ENCODE peak calls at places on chromosomes 13 and 19, in nine cellular contexts. One of them, this sample, is unnamed.
A peak's percentile ranks its signal among the peaks of the same experiment; 100 is the strongest.

GRCh38 chr19:44696939-44697669 is 1.8 kb upstream of the CEACAM16 start:
- DNase-seq in neural progenitor cell: no peak
- DNase-seq in ovary: no peak
- DNase-seq in lower lobe of right lung: no peak
- DNase-seq in Peyer's patch: no peak
- DNase-seq in IMR-90: no peak
- DNase-seq in lung: no peak
- DNase-seq in hepatocyte: no peak
- DNase-seq in fibroblast of lung: no peak
- DNase-seq in this sample: no peak

GRCh38 chr19:38420935-38421334 is 5.1 kb downstream of the RASGRP4 start:
- DNase-seq in ovary: no peak
- DNase-seq in lung: no peak
- DNase-seq in hepatocyte: no peak
- DNase-seq in neural progenitor cell: no peak
- DNase-seq in IMR-90: no peak
- DNase-seq in fibroblast of lung: no peak
- DNase-seq in lower lobe of right lung: no peak
- DNase-seq in Peyer's patch: no peak
- DNase-seq in this sample: no peak

GRCh38 chr19:49983645-49984229 is 22.8 kb upstream of the SIGLEC11 start:
- DNase-seq in neural progenitor cell: peak; percentile 74
- DNase-seq in lung: peak; percentile 62
- DNase-seq in hepatocyte: peak; percentile 58
- DNase-seq in Peyer's patch: peak; percentile 75
- DNase-seq in fibroblast of lung: peak; percentile 7
- DNase-seq in ovary: peak; percentile 85
- DNase-seq in IMR-90: peak; percentile 37
- DNase-seq in lower lobe of right lung: peak; percentile 69
- DNase-seq in this sample: no peak

GRCh38 chr19:18322318-18322758 is 538 bp downstream of the LSM4 start:
- DNase-seq in Peyer's patch: peak; percentile 71
- DNase-seq in fibroblast of lung: peak; percentile 69
- DNase-seq in ovary: no peak
- DNase-seq in lower lobe of right lung: peak; percentile 62
- DNase-seq in hepatocyte: peak; percentile 82
- DNase-seq in IMR-90: peak; percentile 65
- DNase-seq in neural progenitor cell: peak; percentile 81
- DNase-seq in lung: peak; percentile 52
- DNase-seq in this sample: no peak

GRCh38 chr13:80336335-80336734 is 4.6 kb downstream of the SPRY2 start:
- DNase-seq in fibroblast of lung: peak; percentile 42
- DNase-seq in ovary: no peak
- DNase-seq in neural progenitor cell: no peak
- DNase-seq in Peyer's patch: no peak
- DNase-seq in hepatocyte: no peak
- DNase-seq in IMR-90: peak; percentile 18
- DNase-seq in lower lobe of right lung: no peak
- DNase-seq in lung: no peak
- DNase-seq in this sample: no peak

GRCh38 chr13:51341232-51341631 is 1.7 kb downstream of the SERPINE3 start:
- DNase-seq in neural progenitor cell: no peak
- DNase-seq in lung: no peak
- DNase-seq in lower lobe of right lung: no peak
- DNase-seq in ovary: no peak
- DNase-seq in fibroblast of lung: no peak
- DNase-seq in hepatocyte: no peak
- DNase-seq in Peyer's patch: no peak
- DNase-seq in IMR-90: no peak
- DNase-seq in this sample: no peak

GRCh38 chr19:48750771-48751504 is 1.5 kb downstream of the FUT1 start:
- DNase-seq in hepatocyte: no peak
- DNase-seq in IMR-90: no peak
- DNase-seq in ovary: no peak
- DNase-seq in neural progenitor cell: no peak
- DNase-seq in fibroblast of lung: no peak
- DNase-seq in lung: no peak
- DNase-seq in Peyer's patch: no peak
- DNase-seq in lower lobe of right lung: no peak
- DNase-seq in this sample: no peak

GRCh38 chr19:30880151-30880550 is 469.1 kb downstream of the TSHZ3 start:
- DNase-seq in Peyer's patch: no peak
- DNase-seq in neural progenitor cell: no peak
- DNase-seq in IMR-90: no peak
- DNase-seq in lung: no peak
- DNase-seq in fibroblast of lung: no peak
- DNase-seq in lower lobe of right lung: no peak
- DNase-seq in hepatocyte: no peak
- DNase-seq in ovary: no peak
- DNase-seq in this sample: no peak

GRCh38 chr13:104372128-104372527 is 1305.9 kb upstream of the SLC10A2 start:
- DNase-seq in lung: no peak
- DNase-seq in lower lobe of right lung: no peak
- DNase-seq in Peyer's patch: no peak
- DNase-seq in IMR-90: no peak
- DNase-seq in hepatocyte: no peak
- DNase-seq in ovary: no peak
- DNase-seq in fibroblast of lung: no peak
- DNase-seq in neural progenitor cell: no peak
- DNase-seq in this sample: no peak

DNA sequence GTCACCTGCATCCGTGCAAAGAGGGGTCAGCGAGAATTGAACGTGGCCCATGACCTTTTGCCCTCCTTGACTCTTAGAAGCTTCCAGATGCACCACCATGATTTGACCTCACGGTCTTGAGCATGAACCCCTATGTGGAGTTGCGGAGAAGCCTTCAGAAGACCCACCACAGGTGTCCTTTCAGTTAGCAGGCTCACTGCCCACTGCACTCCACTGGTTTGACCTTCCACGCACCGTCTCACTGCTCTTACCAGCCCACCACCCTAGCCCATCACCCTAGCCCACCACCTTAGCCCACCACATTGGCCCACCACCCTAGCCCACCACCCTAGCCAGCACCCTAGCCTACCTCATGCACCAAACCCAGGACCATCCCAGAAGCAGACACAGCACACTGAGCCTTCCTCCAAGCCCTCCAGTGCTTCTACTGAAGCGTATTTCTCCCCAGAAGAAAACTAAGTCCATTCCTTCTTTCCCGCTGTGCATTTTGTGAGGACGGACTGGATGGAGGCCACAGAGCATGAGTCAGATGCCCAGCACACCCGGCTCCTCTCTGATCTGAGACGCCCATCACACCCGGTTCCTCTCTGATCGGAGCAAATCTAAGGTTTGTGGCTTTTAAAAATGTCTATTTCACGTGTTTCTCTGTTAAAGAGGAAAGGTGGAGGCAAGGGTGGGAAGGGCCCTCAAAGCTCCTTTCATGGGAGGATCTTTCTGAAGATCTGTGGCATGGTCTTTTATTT is 45.8 kb downstream of the SOX1 start:
- DNase-seq in Peyer's patch: no peak
- DNase-seq in lung: no peak
- DNase-seq in lower lobe of right lung: no peak
- DNase-seq in hepatocyte: no peak
- DNase-seq in fibroblast of lung: no peak
- DNase-seq in IMR-90: no peak
- DNase-seq in ovary: no peak
- DNase-seq in neural progenitor cell: no peak
- DNase-seq in this sample: no peak
- H3K27me3 ChIP-seq in Peyer's patch: no peaks in the 10 kb centered on the region
- H3K27me3 ChIP-seq in lung: no peaks in the 10 kb centered on the region
- H3K27me3 ChIP-seq in lower lobe of right lung: peaks cover 63% of the 10 kb centered on the region
- H3K27me3 ChIP-seq in hepatocyte: peaks cover 51% of the 10 kb centered on the region
- H3K27me3 ChIP-seq in fibroblast of lung: no peaks in the 10 kb centered on the region
- H3K27me3 ChIP-seq in IMR-90: no peaks in the 10 kb centered on the region
- H3K27me3 ChIP-seq in ovary: no peaks in the 10 kb centered on the region
- H3K27me3 ChIP-seq in neural progenitor cell: peaks cover 26% of the 10 kb centered on the region
- H3K27me3 ChIP-seq in this sample: no peaks in the 10 kb centered on the region

GRCh38 chr19:4014541-4015491 is 7.3 kb downstream of the PIAS4 start:
- DNase-seq in ovary: no peak
- DNase-seq in lower lobe of right lung: no peak
- DNase-seq in fibroblast of lung: no peak
- DNase-seq in neural progenitor cell: peak; percentile 10
- DNase-seq in hepatocyte: peak; percentile 16
- DNase-seq in IMR-90: no peak
- DNase-seq in Peyer's patch: no peak
- DNase-seq in lung: no peak
- DNase-seq in this sample: no peak

GRCh38 chr19:4012092-4012974 is 4.8 kb downstream of the PIAS4 start:
- DNase-seq in hepatocyte: peak; percentile 70
- DNase-seq in IMR-90: no peak
- DNase-seq in lower lobe of right lung: no peak
- DNase-seq in ovary: no peak
- DNase-seq in Peyer's patch: no peak
- DNase-seq in lung: no peak
- DNase-seq in fibroblast of lung: no peak
- DNase-seq in neural progenitor cell: no peak
- DNase-seq in this sample: no peak

GRCh38 chr19:4012975-4013634 is 5.6 kb downstream of the PIAS4 start:
- DNase-seq in IMR-90: no peak
- DNase-seq in Peyer's patch: no peak
- DNase-seq in lung: no peak
- DNase-seq in neural progenitor cell: no peak
- DNase-seq in ovary: no peak
- DNase-seq in hepatocyte: peak; percentile 4
- DNase-seq in lower lobe of right lung: no peak
- DNase-seq in fibroblast of lung: no peak
- DNase-seq in this sample: no peak

GRCh38 chr19:4015705-4016402 is 8.3 kb downstream of the PIAS4 start:
- DNase-seq in IMR-90: no peak
- DNase-seq in lower lobe of right lung: no peak
- DNase-seq in Peyer's patch: no peak
- DNase-seq in ovary: peak; percentile 71
- DNase-seq in fibroblast of lung: no peak
- DNase-seq in neural progenitor cell: no peak
- DNase-seq in hepatocyte: peak; percentile 59
- DNase-seq in lung: no peak
- DNase-seq in this sample: no peak

GRCh38 chr19:4013886-4014540 is 6.5 kb downstream of the PIAS4 start:
- DNase-seq in hepatocyte: no peak
- DNase-seq in ovary: no peak
- DNase-seq in neural progenitor cell: no peak
- DNase-seq in lung: no peak
- DNase-seq in Peyer's patch: no peak
- DNase-seq in fibroblast of lung: no peak
- DNase-seq in lower lobe of right lung: no peak
- DNase-seq in IMR-90: no peak
- DNase-seq in this sample: no peak
- TF ChIP-seq CTCF in hepatocyte: no peak
- TF ChIP-seq CTCF in ovary: no peak
- TF ChIP-seq CTCF in neural progenitor cell: no peak
- TF ChIP-seq CTCF in lung: no peak
- TF ChIP-seq CTCF in Peyer's patch: no peak
- TF ChIP-seq CTCF in fibroblast of lung: no peak
- TF ChIP-seq CTCF in lower lobe of right lung: no peak
- TF ChIP-seq CTCF in IMR-90: no peak
- TF ChIP-seq CTCF in this sample: no peak

DNA sequence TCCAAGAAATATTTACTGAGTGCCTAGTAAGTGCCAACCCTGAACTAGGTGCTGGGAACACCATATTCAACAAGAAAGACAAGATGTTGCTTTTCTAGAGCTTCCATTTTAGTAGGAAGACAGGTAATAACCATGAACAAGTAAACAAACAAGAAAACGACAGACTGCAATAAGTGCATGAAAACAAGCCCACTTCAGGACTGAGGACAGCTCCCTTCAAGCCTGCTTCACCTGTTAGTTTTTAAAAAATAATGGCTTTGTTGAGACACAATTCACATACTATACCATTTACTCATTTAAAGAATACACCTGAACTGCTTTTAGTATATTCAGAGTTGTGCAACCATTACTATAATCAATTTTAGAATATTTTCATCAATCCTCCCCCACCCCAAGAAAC is 30.4 kb downstream of the CYP4F22 start:
- DNase-seq in lower lobe of right lung: no peak
- DNase-seq in IMR-90: peak; percentile 4
- DNase-seq in neural progenitor cell: no peak
- DNase-seq in ovary: no peak
- DNase-seq in Peyer's patch: no peak
- DNase-seq in fibroblast of lung: no peak
- DNase-seq in lung: no peak
- DNase-seq in hepatocyte: no peak
- DNase-seq in this sample: no peak
- H3K4me3 ChIP-seq in lower lobe of right lung: no peak overlapping the region
- H3K4me3 ChIP-seq in IMR-90: no peak overlapping the region
- H3K4me3 ChIP-seq in neural progenitor cell: no peak overlapping the region
- H3K4me3 ChIP-seq in ovary: no peak overlapping the region
- H3K4me3 ChIP-seq in Peyer's patch: no peak overlapping the region
- H3K4me3 ChIP-seq in fibroblast of lung: no peak overlapping the region
- H3K4me3 ChIP-seq in lung: no peak overlapping the region
- H3K4me3 ChIP-seq in hepatocyte: no peak overlapping the region
- H3K4me3 ChIP-seq in this sample: no peak overlapping the region

GRCh38 chr13:109899748-109900147 is 113.4 kb upstream of the IRS2 start:
- DNase-seq in Peyer's patch: no peak
- DNase-seq in fibroblast of lung: no peak
- DNase-seq in neural progenitor cell: no peak
- DNase-seq in lower lobe of right lung: no peak
- DNase-seq in lung: no peak
- DNase-seq in IMR-90: no peak
- DNase-seq in hepatocyte: no peak
- DNase-seq in ovary: no peak
- DNase-seq in this sample: no peak

GRCh38 chr13:109897988-109898623 is 111.7 kb upstream of the IRS2 start:
- DNase-seq in Peyer's patch: no peak
- DNase-seq in lung: no peak
- DNase-seq in neural progenitor cell: no peak
- DNase-seq in lower lobe of right lung: no peak
- DNase-seq in fibroblast of lung: no peak
- DNase-seq in ovary: no peak
- DNase-seq in IMR-90: no peak
- DNase-seq in hepatocyte: no peak
- DNase-seq in this sample: no peak

GRCh38 chr13:109900723-109901122 is 114.3 kb upstream of the IRS2 start:
- DNase-seq in ovary: no peak
- DNase-seq in neural progenitor cell: no peak
- DNase-seq in IMR-90: no peak
- DNase-seq in fibroblast of lung: no peak
- DNase-seq in lower lobe of right lung: no peak
- DNase-seq in hepatocyte: no peak
- DNase-seq in lung: no peak
- DNase-seq in Peyer's patch: no peak
- DNase-seq in this sample: no peak

GRCh38 chr13:109904218-109904617 is 117.8 kb upstream of the IRS2 start:
- DNase-seq in Peyer's patch: no peak
- DNase-seq in lower lobe of right lung: no peak
- DNase-seq in IMR-90: no peak
- DNase-seq in lung: no peak
- DNase-seq in fibroblast of lung: no peak
- DNase-seq in hepatocyte: no peak
- DNase-seq in ovary: no peak
- DNase-seq in neural progenitor cell: peak; percentile 13
- DNase-seq in this sample: no peak

DNA sequence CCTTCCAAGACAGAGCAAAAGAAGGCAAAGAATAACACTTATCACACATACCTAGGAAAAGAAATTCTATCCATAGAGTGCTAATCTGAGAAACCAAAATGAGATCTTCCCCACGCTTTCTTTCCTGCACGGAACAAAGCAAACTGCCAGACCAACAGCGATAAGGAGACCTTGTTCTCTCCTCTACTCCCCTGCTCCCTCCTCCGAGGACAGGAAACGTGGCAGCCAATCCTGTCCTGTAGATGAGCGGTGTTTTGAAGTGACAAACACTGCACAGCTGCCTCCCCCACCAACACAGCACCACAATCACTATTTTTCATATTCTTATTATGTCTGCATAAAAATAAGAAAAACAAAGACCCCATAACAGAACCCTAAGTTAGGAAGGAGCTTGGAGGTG is 113.9 kb upstream of the IRS2 start:
- DNase-seq in IMR-90: no peak
- DNase-seq in hepatocyte: no peak
- DNase-seq in neural progenitor cell: peak; percentile 32
- DNase-seq in lower lobe of right lung: no peak
- DNase-seq in ovary: no peak
- DNase-seq in fibroblast of lung: no peak
- DNase-seq in lung: no peak
- DNase-seq in Peyer's patch: no peak
- DNase-seq in this sample: no peak
- H3K27me3 ChIP-seq in IMR-90: no peaks in the 10 kb centered on the region
- H3K27me3 ChIP-seq in hepatocyte: no peaks in the 10 kb centered on the region
- H3K27me3 ChIP-seq in neural progenitor cell: peaks cover 5% of the 10 kb centered on the region
- H3K27me3 ChIP-seq in lower lobe of right lung: no peaks in the 10 kb centered on the region
- H3K27me3 ChIP-seq in ovary: no peaks in the 10 kb centered on the region
- H3K27me3 ChIP-seq in fibroblast of lung: no peaks in the 10 kb centered on the region
- H3K27me3 ChIP-seq in lung: no peaks in the 10 kb centered on the region
- H3K27me3 ChIP-seq in Peyer's patch: no peaks in the 10 kb centered on the region
- H3K27me3 ChIP-seq in this sample: no peaks in the 10 kb centered on the region

This sample was measured in BJ.